ENCODE peak calls at places on chromosomes 5 and 9, in six cellular contexts. H, W, M, N, J and U are unnamed samples.
A peak's percentile ranks its signal among the peaks of the same experiment; 100 is the strongest.

GRCh38 chr9:107274953-107275422 is 8.1 kb upstream of the RAD23B start:
- DNase-seq in H (peak; percentile 57), W (no peak), M (peak; percentile 98), N (no peak), J (no peak), U (no peak)

GRCh38 chr5:1748271-1748670 is 51.4 kb downstream of the MRPL36 start:
- DNase-seq in H (no peak), W (no peak), M (no peak), N (peak; percentile 22), J (no peak), U (no peak)

GRCh38 chr9:78103971-78104433 is 72.4 kb upstream of the GNAQ start:
- DNase-seq in H (no peak), W (no peak), M (no peak), N (no peak), J (no peak), U (no peak)

GRCh38 chr5:170251462-170251861 is 18.7 kb downstream of the C5orf58 start:
- DNase-seq in H (no peak), W (no peak), M (no peak), N (no peak), J (no peak), U (no peak)

GRCh38 chr5:150066436-150066835 is 19.9 kb downstream of the CSF1R start:
- DNase-seq in H (no peak), W (no peak), M (no peak), N (no peak), J (no peak), U (no peak)

GRCh38 chr5:176741566-176742211 is 68.7 kb upstream of the UNC5A start:
- DNase-seq in H (no peak), W (no peak), M (no peak), N (peak; percentile 60), J (no peak), U (no peak)

GRCh38 chr5:91468643-91469422 is 85.7 kb upstream of the ARRDC3 start:
- DNase-seq in H (no peak), W (no peak), M (no peak), N (no peak), J (no peak), U (no peak)

GRCh38 chr5:147303251-147303650 is 68.4 kb downstream of the STK32A start:
- DNase-seq in H (no peak), W (no peak), M (no peak), N (no peak), J (no peak), U (no peak)

GRCh38 chr9:21077842-21078241 is at the start of gene IFNB1:
- DNase-seq in H (no peak), W (no peak), M (no peak), N (no peak), J (no peak), U (no peak)
- H3K27ac ChIP-seq in H (no peak within 1 kb of the TSS), W (no peak within 1 kb of the TSS), M (no peak within 1 kb of the TSS), N (no peak within 1 kb of the TSS), J (no peak within 1 kb of the TSS), U (no peak within 1 kb of the TSS)

DNA sequence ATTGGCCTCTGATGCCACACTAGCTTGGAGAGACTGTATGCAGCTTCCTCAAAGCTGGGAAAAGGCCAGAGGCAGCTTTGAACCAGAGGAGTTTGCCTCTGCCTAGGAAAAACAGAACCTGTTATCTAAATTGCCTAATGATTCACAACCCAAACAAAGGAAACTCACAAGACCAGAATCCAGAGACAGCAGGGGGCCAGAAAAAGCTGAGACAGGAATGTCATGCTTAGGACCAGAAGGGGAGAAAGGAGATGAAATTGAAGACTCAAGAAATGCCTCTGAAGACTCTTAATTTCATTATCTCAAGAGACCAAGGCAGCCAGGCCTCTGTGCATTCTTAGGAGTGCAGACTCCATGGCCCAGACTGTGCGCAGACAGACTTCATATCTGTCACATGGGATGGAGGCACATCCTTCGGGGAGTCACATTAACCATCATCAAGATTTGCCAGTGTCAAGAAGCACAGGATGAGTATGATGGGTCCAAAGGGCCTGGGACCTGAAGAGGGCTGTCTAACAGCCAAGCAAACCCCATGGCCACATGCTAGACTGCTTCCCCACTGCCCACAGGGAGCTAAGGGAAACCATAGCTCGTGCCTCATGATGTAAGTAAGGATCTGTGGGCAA is 57.3 kb downstream of the ARSB start:
- DNase-seq in H (peak; percentile 62), W (no peak), M (peak; percentile 96), N (no peak), J (no peak), U (no peak)
- H3K27ac ChIP-seq in H (no peak overlapping the region), W (no peak overlapping the region), M (peak overlapping the region; percentile 70), N (no peak overlapping the region), J (no peak overlapping the region), U (no peak overlapping the region)

GRCh38 chr5:107456281-107456715 is 214.4 kb downstream of the EFNA5 start:
- DNase-seq in H (no peak), W (no peak), M (no peak), N (no peak), J (no peak), U (no peak)
- H3K27ac ChIP-seq in H (no peak overlapping the region), W (no peak overlapping the region), M (no peak overlapping the region), N (no peak overlapping the region), J (no peak overlapping the region), U (no peak overlapping the region)

DNA sequence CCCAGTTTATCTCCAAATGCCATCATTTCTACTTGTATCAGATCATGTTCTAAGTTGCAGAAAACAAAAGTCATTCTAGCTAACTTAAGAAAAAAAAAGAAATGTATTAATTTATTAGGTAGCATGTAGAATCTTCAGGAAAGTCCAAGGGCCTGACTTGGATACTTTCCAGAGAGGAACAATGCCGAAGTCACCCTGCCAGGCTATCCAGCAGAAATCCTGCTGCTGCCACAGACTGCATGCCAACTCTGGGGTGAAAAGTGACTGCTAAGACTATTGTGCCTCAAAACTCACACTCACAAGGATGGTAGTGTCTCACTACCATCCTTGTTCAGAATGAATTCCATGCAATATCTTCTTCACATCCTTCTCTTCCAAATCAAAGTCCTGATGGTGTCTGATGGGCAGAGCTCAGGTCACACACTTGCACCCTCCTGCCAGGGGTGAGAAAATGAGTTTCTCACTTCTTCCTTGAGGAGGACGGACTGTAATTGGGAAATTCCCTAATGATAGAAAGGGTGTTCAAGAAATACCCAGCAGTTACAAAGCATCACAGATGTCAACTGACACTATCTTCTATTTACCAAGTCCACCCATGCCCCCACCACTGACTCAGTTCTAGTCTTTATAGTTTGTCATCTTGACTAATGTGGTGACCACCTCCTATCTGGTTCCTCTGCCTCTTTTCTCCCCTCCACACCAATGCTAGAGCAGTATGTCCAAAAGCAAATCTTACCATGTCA is 279.4 kb downstream of the CWC27 start:
- DNase-seq in H (no peak), W (no peak), M (no peak), N (no peak), J (no peak), U (no peak)
- H3K27ac ChIP-seq in H (no peak overlapping the region), W (no peak overlapping the region), M (no peak overlapping the region), N (peak overlapping the region; percentile 3), J (no peak overlapping the region), U (no peak overlapping the region)

DNA sequence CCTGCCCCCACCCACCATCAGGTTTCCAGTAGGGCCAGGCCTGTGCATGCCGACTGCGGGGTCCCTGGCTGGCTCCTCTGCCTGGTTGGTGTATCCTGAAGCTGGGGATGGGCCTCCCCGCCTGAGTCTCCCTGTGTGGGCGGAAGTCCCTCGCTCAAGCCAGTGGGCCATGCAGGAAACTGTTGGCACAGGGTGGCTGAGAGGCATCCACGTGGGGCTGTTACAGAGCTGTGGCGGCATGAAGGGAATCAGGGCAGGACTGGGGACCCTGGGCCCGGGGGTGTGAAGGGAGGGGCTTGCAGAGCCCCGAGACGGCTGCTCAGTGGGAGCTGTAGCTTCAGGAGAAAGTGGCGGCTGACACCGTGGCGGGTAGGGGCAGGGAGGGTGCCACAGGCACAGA is 88.8 kb downstream of the RXRA start:
- DNase-seq in H (no peak), W (no peak), M (no peak), N (no peak), J (no peak), U (no peak)
- H3K27ac ChIP-seq in H (no peak overlapping the region), W (no peak overlapping the region), M (no peak overlapping the region), N (no peak overlapping the region), J (no peak overlapping the region), U (no peak overlapping the region)

GRCh38 chr5:75511435-75512382 is at the start of the genes CERT1 and POLK:
- DNase-seq in H (peak; percentile 96), W (peak; percentile 98), M (peak; percentile 98), N (peak; percentile 99), J (peak; percentile 99), U (peak; percentile 96)
- H3K27ac ChIP-seq in H (peak within 1 kb of the TSS; percentile 83), W (peak within 1 kb of the TSS; percentile 94), M (peak within 1 kb of the TSS; percentile 95), N (peak within 1 kb of the TSS; percentile 91), J (peak within 1 kb of the TSS; percentile 93), U (peak within 1 kb of the TSS; percentile 91)

DNA sequence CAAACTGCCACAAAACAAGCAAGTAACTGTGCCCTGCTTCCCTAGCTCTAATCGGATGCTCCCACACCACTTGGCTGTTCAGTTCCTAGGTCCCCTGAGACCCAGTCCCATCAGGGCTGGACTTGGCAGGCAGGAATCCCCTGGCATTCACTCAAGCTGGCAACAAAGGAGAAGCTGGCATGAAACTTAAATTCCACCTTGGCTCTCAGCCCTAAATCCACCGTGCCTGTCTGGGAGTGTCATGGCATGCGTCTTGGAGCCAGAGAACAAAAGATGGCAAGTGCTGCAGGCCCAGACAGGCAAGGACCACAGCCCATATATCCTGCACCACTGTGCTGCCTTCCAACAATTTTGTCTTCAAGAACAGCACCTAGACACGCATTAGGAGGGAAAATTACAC is 38.2 kb downstream of the ETF1 start:
- DNase-seq in H (no peak), W (no peak), M (no peak), N (peak; percentile 84), J (peak; percentile 66), U (no peak)
- H3K27ac ChIP-seq in H (no peak overlapping the region), W (peak overlapping the region; percentile 22), M (no peak overlapping the region), N (peak overlapping the region; percentile 41), J (no peak overlapping the region), U (no peak overlapping the region)

DNA sequence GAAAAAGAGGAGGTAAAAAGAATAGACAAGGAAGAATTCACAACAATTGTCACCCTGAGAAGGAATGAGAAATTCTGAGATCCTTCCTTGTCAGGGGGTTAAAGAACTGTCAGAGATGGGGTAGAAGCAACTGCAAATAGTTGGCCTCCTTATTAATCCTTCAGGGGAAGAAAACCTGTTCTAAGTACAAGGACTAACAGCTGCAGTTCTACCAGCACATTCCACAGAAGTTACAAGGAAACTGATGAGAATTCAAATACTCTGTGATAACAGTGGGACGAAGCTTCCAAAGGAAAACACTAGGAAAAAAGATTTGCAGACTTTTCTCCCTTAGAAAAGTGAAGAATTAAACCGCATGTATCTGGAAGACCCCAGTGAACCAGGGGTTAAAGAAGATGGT is 93.7 kb downstream of the OR2K2 start:
- DNase-seq in H (no peak), W (no peak), M (no peak), N (no peak), J (no peak), U (no peak)
- H3K27ac ChIP-seq in H (no peak overlapping the region), W (no peak overlapping the region), M (no peak overlapping the region), N (no peak overlapping the region), J (no peak overlapping the region), U (no peak overlapping the region)

GRCh38 chr9:131840751-131841702 is 101.2 kb upstream of the RAPGEF1 start:
- DNase-seq in H (no peak), W (no peak), M (no peak), N (no peak), J (no peak), U (no peak)

GRCh38 chr9:131837836-131838235 is 98.0 kb upstream of the RAPGEF1 start:
- DNase-seq in H (no peak), W (no peak), M (no peak), N (no peak), J (no peak), U (no peak)

GRCh38 chr9:131838581-131839280 is 98.9 kb upstream of the RAPGEF1 start:
- DNase-seq in H (no peak), W (no peak), M (no peak), N (no peak), J (no peak), U (no peak)

GRCh38 chr9:131840220-131840619 is 100.3 kb upstream of the RAPGEF1 start:
- DNase-seq in H (no peak), W (no peak), M (no peak), N (no peak), J (no peak), U (no peak)

GRCh38 chr9:131839281-131840084 is 99.6 kb upstream of the RAPGEF1 start:
- DNase-seq in H (no peak), W (peak; percentile 22), M (peak; percentile 84), N (no peak), J (no peak), U (no peak)
- H3K27ac ChIP-seq in H (no peak overlapping the region), W (peak overlapping the region; percentile 25), M (no peak overlapping the region), N (no peak overlapping the region), J (no peak overlapping the region), U (no peak overlapping the region)